ENCODE peak calls at places on chromosomes 6 and 20, in nine cellular contexts. F is ovary, M is GM23248, R is bronchial epithelial cell, Q is lung, L is cardiac muscle cell, Y is astrocyte, K is right cardiac atrium, A is A673. B is an unnamed sample.

GRCh38 chr6:41917528-41917927 is 3.4 kb downstream of the MED20 start:
- DNase-seq in Q (no peak), Y (peak), M (peak), K (no peak), A (peak), R (peak), L (peak), F (no peak), B (no peak)

GRCh38 chr20:45911486-45912343 is at the start of gene PLTP:
- DNase-seq in R (no peak), Q (peak), L (peak), K (peak), Y (peak), A (peak), M (peak), F (peak), B (peak)

GRCh38 chr20:9608639-9609440 is 94.5 kb downstream of the LAMP5 start:
- DNase-seq in A (no peak), M (no peak), Y (no peak), F (no peak), R (peak), K (no peak), L (no peak), Q (no peak), B (no peak)

GRCh38 chr20:11193241-11193640 is 519.4 kb upstream of the JAG1 start:
- DNase-seq in A (no peak), K (no peak), Q (no peak), F (no peak), Y (peak), R (peak), L (peak), M (peak), B (no peak)

GRCh38 chr6:76671751-76672150 is 599.3 kb upstream of the IMPG1 start:
- DNase-seq in K (no peak), Y (no peak), Q (no peak), L (no peak), R (no peak), A (no peak), F (no peak), M (no peak), B (no peak)

GRCh38 chr20:18754030-18754659 is 59.4 kb upstream of the SCP2D1 start:
- DNase-seq in A (no peak), K (no peak), L (no peak), Y (no peak), Q (no peak), M (no peak), R (no peak), F (no peak), B (no peak)

GRCh38 chr6:7939864-7940228 is 29.3 kb upstream of the TXNDC5 start:
- DNase-seq in Y (no peak), F (no peak), L (peak), M (peak), R (no peak), Q (no peak), A (no peak), K (peak), B (no peak)

GRCh38 chr6:91291071-91291470 is 704.2 kb upstream of the MAP3K7 start:
- DNase-seq in M (no peak), F (no peak), Q (no peak), Y (peak), K (no peak), A (no peak), L (no peak), R (no peak), B (no peak)

GRCh38 chr6:148441454-148441911 is 98.8 kb downstream of the SASH1 start:
- DNase-seq in L (peak), K (no peak), F (no peak), Y (peak), Q (no peak), M (peak), A (peak), R (peak), B (no peak)

GRCh38 chr6:123829302-123829953 is 25.8 kb downstream of the NKAIN2 start:
- DNase-seq in R (peak), L (peak), Y (peak), A (peak), F (no peak), Q (no peak), M (peak), K (no peak), B (no peak)

GRCh38 chr20:11394145-11394833 is 523.4 kb upstream of the BTBD3 start:
- DNase-seq in M (peak), R (peak), A (no peak), F (no peak), Y (peak), L (peak), Q (no peak), K (no peak), B (no peak)

GRCh38 chr20:24138126-24138857 is 149.7 kb upstream of the GGTLC1 start:
- DNase-seq in Q (no peak), L (no peak), Y (no peak), A (no peak), F (no peak), R (no peak), K (no peak), M (no peak), B (no peak)

GRCh38 chr6:145087034-145087433 is 648.3 kb downstream of the EPM2A start:
- DNase-seq in Q (no peak), A (no peak), F (no peak), Y (peak), R (peak), L (no peak), K (no peak), M (peak), B (no peak)

GRCh38 chr20:1333462-1334369 is 4.8 kb upstream of the SDCBP2 start:
- DNase-seq in L (no peak), F (no peak), K (no peak), Y (no peak), A (no peak), M (no peak), R (no peak), Q (peak), B (no peak)

GRCh38 chr6:117265425-117266266 is at the start of gene VGLL2:
- DNase-seq in K (peak), L (peak), Y (peak), F (no peak), Q (no peak), R (no peak), M (peak), A (peak), B (no peak)

GRCh38 chr20:49751397-49751735 is 37.7 kb upstream of the B4GALT5 start:
- DNase-seq in Y (no peak), R (no peak), K (no peak), F (no peak), M (no peak), A (no peak), Q (no peak), L (peak), B (no peak)

GRCh38 chr20:49752504-49752903 is 38.8 kb upstream of the B4GALT5 start:
- DNase-seq in Y (no peak), M (no peak), R (no peak), L (no peak), Q (no peak), A (no peak), K (no peak), F (no peak), B (no peak)

GRCh38 chr20:49753133-49753532 is 39.5 kb upstream of the B4GALT5 start:
- DNase-seq in M (no peak), K (no peak), Y (no peak), F (no peak), R (no peak), L (no peak), Q (no peak), A (no peak), B (no peak)

GRCh38 chr20:49748525-49748838 is 34.8 kb upstream of the B4GALT5 start:
- DNase-seq in L (no peak), K (no peak), Y (no peak), Q (no peak), M (no peak), R (no peak), A (no peak), F (no peak), B (no peak)

DNA sequence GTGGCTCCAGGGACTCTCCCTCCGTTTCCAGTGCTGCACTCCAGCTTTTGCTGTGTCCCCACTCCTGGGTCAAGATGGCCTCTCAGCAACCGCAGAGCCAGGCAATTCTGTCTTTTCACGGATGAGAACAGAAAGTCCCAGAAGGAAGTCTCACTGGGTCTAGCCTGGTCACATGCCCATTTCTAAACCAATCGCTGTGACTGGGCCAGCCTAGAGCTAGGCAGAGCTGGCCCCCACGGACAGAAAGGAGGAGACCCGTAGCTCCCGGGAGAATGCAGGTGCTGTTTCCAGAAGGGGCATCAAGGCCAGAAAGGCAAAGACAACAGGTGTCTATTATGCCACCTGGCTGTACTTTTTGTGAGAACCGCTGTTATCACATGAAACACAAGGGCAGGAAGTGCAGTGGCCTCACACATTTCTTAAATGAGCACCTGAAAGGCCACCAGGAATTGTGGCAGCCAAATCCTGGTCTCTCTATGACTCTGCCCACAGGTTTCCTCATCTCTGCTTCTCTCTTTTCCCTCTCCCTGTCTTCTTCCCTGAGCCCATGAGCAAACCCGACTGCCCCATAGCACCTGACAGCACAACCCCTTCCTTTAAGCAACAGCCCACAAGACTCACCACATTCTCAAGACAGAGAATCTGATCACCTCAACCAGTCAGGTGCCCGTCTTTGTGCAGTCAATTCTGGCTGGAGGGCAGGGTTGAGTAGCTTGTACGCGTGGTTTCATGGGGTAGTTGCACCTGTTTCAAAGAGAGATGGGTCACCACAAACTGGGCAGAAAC is 37.1 kb upstream of the B4GALT5 start:
- DNase-seq in M (peak), R (no peak), Y (no peak), A (no peak), L (no peak), F (no peak), Q (no peak), K (peak), B (no peak)
- H3K4me3 ChIP-seq in M (no peak), R (no peak), Y (no peak), A (no peak), L (no peak), F (no peak), Q (no peak), K (no peak), B (no peak)

GRCh38 chr20:49618289-49618688 is 50.4 kb upstream of the PTGIS start:
- DNase-seq in L (no peak), F (no peak), K (no peak), A (no peak), Q (no peak), R (no peak), Y (no peak), M (no peak), B (no peak)

GRCh38 chr20:49622243-49622642 is 54.3 kb upstream of the PTGIS start:
- DNase-seq in Q (no peak), L (no peak), K (no peak), F (no peak), R (no peak), A (no peak), M (no peak), Y (no peak), B (no peak)

GRCh38 chr20:49616154-49617007 is 48.4 kb upstream of the PTGIS start:
- DNase-seq in Q (no peak), M (no peak), A (no peak), L (no peak), K (no peak), F (no peak), Y (no peak), R (no peak), B (no peak)

GRCh38 chr20:49620364-49621240 is 52.7 kb upstream of the PTGIS start:
- DNase-seq in Q (no peak), M (no peak), Y (no peak), L (no peak), K (no peak), R (no peak), A (no peak), F (no peak), B (no peak)

DNA sequence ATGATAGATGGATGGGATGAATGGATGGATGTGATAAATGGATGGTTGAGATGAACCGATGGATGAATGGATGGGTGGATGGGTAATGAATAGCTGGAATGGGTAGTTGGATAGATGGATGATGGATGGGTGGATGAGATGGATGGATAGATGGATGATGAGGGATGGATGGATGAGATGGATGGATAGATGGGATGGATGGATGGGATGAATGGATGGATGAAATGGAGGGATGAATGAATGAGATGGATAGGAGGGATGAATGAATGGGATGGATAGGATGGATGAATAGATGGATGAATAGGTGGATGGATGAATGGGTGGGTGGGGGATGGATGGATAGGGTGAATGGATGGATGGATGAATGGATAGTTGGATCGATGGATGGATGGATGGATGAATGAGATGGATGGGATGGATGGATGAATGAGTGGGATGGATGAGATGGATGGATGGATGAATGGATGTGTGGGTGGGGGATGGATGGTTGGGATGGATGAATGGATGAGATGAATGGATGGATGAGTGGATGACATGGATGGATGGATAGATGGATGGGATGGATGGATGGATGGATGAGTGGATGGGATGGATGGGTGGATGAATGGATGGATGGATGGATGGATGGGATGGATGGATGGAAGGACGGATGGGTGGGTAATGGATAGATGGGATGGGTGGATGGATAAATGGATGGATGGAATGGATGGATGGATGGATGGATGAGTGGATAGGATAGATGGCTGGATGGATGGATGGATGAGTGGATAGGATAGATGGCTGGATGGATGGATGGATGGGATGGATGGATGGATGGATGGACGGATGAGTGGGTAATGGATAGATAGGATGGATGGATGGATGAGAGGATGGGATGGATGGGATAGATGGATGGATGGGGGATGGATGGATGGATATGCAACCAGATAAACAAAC is 51.4 kb upstream of the PTGIS start:
- DNase-seq in R (no peak), F (no peak), M (no peak), Q (no peak), L (no peak), A (no peak), K (no peak), Y (no peak), B (no peak)
- H3K4me3 ChIP-seq in R (no peak), F (no peak), M (no peak), Q (no peak), L (no peak), A (no peak), K (no peak), Y (no peak), B (no peak)

GRCh38 chr20:38128691-38129090 is 36.4 kb downstream of the TGM2 start:
- DNase-seq in A (no peak), F (no peak), K (peak), Q (no peak), Y (no peak), R (no peak), L (no peak), M (no peak), B (peak)
- H3K4me3 ChIP-seq in A (no peak), F (no peak), K (no peak), Q (no peak), Y (no peak), R (no peak), L (no peak), M (no peak), B (no peak)

GRCh38 chr6:143961868-143962643 is 46.0 kb downstream of the PLAGL1 start:
- DNase-seq in M (no peak), Y (no peak), R (no peak), L (no peak), Q (no peak), K (no peak), A (no peak), F (no peak), B (no peak)
- H3K4me3 ChIP-seq in M (no peak), Y (no peak), R (no peak), L (no peak), Q (no peak), K (no peak), A (no peak), F (no peak), B (no peak)

DNA sequence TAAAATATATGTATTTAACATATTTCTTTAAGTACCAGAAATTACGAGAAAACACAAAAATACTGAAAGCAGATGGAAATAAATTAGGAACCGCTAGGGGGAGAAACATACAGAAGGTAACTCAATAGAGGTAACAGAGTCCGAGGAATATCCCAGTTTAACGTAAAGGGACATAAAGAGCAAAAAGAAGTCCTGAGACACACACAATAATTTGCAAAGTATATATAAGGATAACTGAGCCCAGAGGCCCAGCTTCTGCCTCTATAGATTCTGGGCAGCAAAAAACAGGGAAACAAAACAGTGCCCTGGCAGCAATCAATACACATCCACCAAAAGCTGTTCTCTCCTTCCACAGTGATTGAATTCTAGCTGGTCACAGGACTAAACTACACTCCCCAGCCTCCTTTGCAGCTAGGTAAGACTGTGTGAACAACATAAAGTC is 15.1 kb downstream of the TBC1D32 start:
- DNase-seq in Q (no peak), F (no peak), R (peak), Y (no peak), A (peak), L (peak), M (peak), K (no peak), B (no peak)
- H3K4me3 ChIP-seq in Q (no peak), F (no peak), R (no peak), Y (peak), A (peak), L (peak), M (peak), K (peak), B (peak)

GRCh38 chr20:57241592-57241991 is 24.8 kb downstream of the BMP7 start:
- DNase-seq in F (no peak), L (no peak), M (no peak), A (no peak), Q (no peak), R (no peak), K (no peak), Y (no peak), B (no peak)

GRCh38 chr20:57244627-57245214 is 21.7 kb downstream of the BMP7 start:
- DNase-seq in K (no peak), Y (no peak), R (no peak), M (no peak), F (no peak), A (no peak), Q (no peak), L (no peak), B (no peak)

GRCh38 chr20:57242414-57242813 is 24.0 kb downstream of the BMP7 start:
- DNase-seq in Y (no peak), Q (no peak), A (no peak), F (no peak), R (no peak), L (no peak), M (no peak), K (no peak), B (no peak)

GRCh38 chr20:57244221-57244585 is 22.2 kb downstream of the BMP7 start:
- DNase-seq in F (no peak), A (no peak), R (no peak), K (no peak), M (peak), Q (no peak), Y (no peak), L (no peak), B (no peak)

DNA sequence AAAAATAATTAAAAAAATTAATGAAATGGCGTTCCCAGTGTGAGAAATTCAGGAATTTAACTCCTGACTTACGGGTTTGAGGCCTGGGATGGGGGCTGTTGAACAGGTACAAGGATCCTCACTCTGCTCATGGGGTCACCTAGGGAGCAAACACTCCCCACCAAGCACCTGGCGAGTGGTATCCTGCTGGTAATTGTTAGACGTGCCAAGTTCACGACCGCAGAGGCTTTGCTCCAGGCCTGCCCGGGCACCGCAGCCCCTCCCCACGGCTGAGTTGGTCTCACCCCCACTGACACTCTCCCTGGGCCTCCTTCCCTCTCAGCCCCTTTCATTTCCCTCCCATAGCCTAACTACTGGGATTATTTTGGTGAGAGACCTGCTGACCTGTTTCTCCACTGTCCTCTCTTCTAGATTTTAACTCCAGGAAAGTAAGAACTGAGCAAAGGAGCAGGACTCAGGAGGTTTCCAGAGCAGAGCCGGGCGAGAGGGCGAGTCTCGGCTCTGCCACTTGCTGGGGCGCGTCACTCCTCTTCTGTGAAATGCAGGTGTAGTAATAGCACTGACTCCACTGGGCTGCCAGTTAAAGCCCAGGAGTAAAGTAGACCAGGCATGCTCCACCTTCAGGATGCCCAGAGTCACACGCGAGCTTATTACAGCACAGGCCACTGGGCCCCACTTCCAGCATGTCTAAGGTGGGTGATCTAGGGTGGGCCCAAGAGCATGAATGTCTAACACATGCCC is 22.8 kb downstream of the BMP7 start:
- DNase-seq in M (no peak), R (peak), K (no peak), L (no peak), Q (no peak), F (no peak), A (no peak), Y (no peak), B (no peak)
- H3K4me3 ChIP-seq in M (no peak), R (no peak), K (no peak), L (no peak), Q (no peak), F (no peak), A (no peak), Y (no peak), B (no peak)